ENCODE peak calls at places on chromosomes 6 and 20, in five cellular contexts. U, K, I, B and R are unnamed samples.
A peak's percentile ranks its signal among the peaks of the same experiment; 100 is the strongest.

GRCh38 chr20:458766-459165 is 3.6 kb downstream of the TBC1D20 start:
- DNase-seq in B (no peak), I (no peak), K (no peak), U (no peak), R (no peak)

GRCh38 chr6:39365281-39366074 is 43.0 kb upstream of the KCNK16 start:
- DNase-seq in U (peak; percentile 75), B (no peak), K (no peak), I (peak; percentile 20), R (no peak)

GRCh38 chr6:797479-798077 is 104.6 kb upstream of the EXOC2 start:
- DNase-seq in U (peak; percentile 25), K (no peak), I (peak; percentile 53), B (no peak), R (no peak)

GRCh38 chr20:5156670-5157448 is 30.1 kb downstream of the CDS2 start:
- DNase-seq in B (no peak), K (no peak), U (peak; percentile 62), I (no peak), R (no peak)

GRCh38 chr6:159180001-159180400 is 10.8 kb downstream of the FNDC1 start:
- DNase-seq in U (peak; percentile 96), K (no peak), B (no peak), I (no peak), R (no peak)

GRCh38 chr6:32186496-32186840 is 2.4 kb upstream of the AGER start:
- DNase-seq in I (no peak), B (no peak), K (no peak), U (no peak), R (no peak)

GRCh38 chr6:158654498-158654897 is 4.6 kb downstream of the SYTL3 start:
- DNase-seq in K (peak; percentile 80), U (peak; percentile 89), B (peak; percentile 89), I (no peak), R (peak; percentile 91)

GRCh38 chr20:24987873-24988835 is 4.4 kb downstream of the APMAP start:
- DNase-seq in K (peak; percentile 23), U (no peak), I (no peak), B (no peak), R (no peak)

GRCh38 chr20:45432294-45432693 is 16.4 kb downstream of the PIGT start:
- DNase-seq in U (no peak), B (no peak), I (no peak), K (no peak), R (no peak)

GRCh38 chr6:25931411-25931709 is 869 bp upstream of the SLC17A2 start:
- DNase-seq in U (no peak), K (no peak), I (no peak), B (no peak), R (no peak)

GRCh38 chr20:49575551-49576060 is 7.7 kb upstream of the PTGIS start:
- DNase-seq in K (no peak), I (no peak), B (no peak), U (peak; percentile 56), R (peak; percentile 57)

GRCh38 chr6:10237284-10238043 is 177.4 kb downstream of the TFAP2A start:
- DNase-seq in U (peak; percentile 59), K (no peak), B (no peak), I (no peak), R (no peak)

GRCh38 chr20:59403261-59403961 is 103.0 kb downstream of the EDN3 start:
- DNase-seq in K (peak; percentile 73), B (no peak), I (peak; percentile 98), U (no peak), R (peak; percentile 45)

GRCh38 chr20:25467441-25467840 is 60.0 kb downstream of the GINS1 start:
- DNase-seq in U (no peak), K (no peak), I (peak; percentile 21), B (no peak), R (no peak)

GRCh38 chr6:130841128-130841728 is 14.0 kb downstream of the SMLR1 start:
- DNase-seq in K (no peak), U (peak; percentile 86), I (no peak), B (no peak), R (no peak)

GRCh38 chr6:54135665-54136370 is 24.6 kb downstream of the MLIP start:
- DNase-seq in B (no peak), U (peak; percentile 73), K (no peak), I (no peak), R (no peak)

GRCh38 chr6:137217801-137218472 is 1.2 kb downstream of the IFNGR1 start:
- DNase-seq in K (no peak), B (peak; percentile 51), I (no peak), U (peak; percentile 29), R (no peak)

GRCh38 chr6:138655828-138656227 is 117.7 kb upstream of the CCDC28A start:
- DNase-seq in I (no peak), K (no peak), B (no peak), U (no peak), R (no peak)

GRCh38 chr6:107820571-107821261 is 3.4 kb downstream of the SCML4 start:
- DNase-seq in I (no peak), K (no peak), U (peak; percentile 27), B (no peak), R (no peak)

GRCh38 chr6:169454204-169454871 is 200.7 kb upstream of the THBS2 start:
- DNase-seq in I (no peak), K (no peak), U (peak; percentile 68), B (no peak), R (peak; percentile 62)

GRCh38 chr20:10655723-10656122 is 18.1 kb downstream of the JAG1 start:
- DNase-seq in U (no peak), I (no peak), B (no peak), K (no peak), R (no peak)
- H3K36me3 ChIP-seq in U (peaks cover 3% of the 10 kb centered on the region), I (peaks cover 17% of the 10 kb centered on the region), B (peaks cover 16% of the 10 kb centered on the region), K (peaks cover 61% of the 10 kb centered on the region), R (no peaks in the 10 kb centered on the region)

DNA sequence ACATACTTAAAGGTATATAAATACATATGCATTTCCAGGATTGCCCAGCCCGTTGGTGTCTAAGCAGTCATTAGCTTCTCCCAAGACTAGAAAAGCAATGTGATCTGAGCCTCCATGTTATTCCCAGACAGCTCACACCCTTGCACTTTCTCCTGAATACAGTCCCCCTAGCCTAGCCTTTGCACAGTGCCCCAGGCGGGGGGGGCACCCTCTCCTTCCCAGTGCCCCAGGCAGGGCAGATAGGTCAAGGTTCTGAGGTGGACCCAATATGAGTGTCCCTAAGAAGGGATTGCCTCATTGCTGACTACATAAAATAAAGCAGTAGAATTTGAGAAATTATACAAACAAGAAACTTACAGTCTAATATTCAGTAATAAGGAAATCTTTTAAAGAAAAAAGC is 15.4 kb upstream of the GNRH2 start:
- DNase-seq in K (no peak), B (no peak), U (no peak), I (no peak), R (no peak)
- H3K36me3 ChIP-seq in K (peaks cover 66% of the 10 kb centered on the region), B (peaks cover 15% of the 10 kb centered on the region), U (peaks cover 6% of the 10 kb centered on the region), I (peaks cover 29% of the 10 kb centered on the region), R (peaks cover 92% of the 10 kb centered on the region)

DNA sequence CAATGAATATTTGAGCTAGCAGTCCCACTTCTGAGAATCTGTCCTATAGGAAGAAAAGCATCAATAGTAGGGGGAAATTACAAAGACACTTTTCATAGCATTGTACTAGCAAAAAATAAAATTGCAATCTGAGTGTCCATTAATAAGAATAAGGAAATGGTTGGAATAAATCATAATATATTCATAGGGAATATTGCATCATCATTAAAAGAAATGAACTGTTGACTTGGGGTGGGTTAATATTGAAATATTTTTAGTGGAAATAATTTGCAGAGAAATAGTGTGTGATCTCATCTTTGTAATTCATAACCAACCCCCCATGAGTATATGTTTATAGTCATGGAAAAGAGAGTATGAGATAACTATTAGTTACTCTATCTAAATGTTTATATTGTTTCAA is 12.4 kb downstream of the NFYA start:
- DNase-seq in U (no peak), I (no peak), B (no peak), K (no peak), R (no peak)
- H3K36me3 ChIP-seq in U (peaks cover 8% of the 10 kb centered on the region), I (peaks cover 23% of the 10 kb centered on the region), B (peaks cover 2% of the 10 kb centered on the region), K (peaks cover 88% of the 10 kb centered on the region), R (peaks cover 94% of the 10 kb centered on the region)

GRCh38 chr6:36079596-36079995 is 50.7 kb upstream of the MAPK13 start:
- DNase-seq in K (no peak), B (no peak), U (no peak), I (no peak), R (no peak)
- H3K36me3 ChIP-seq in K (peaks cover 87% of the 10 kb centered on the region), B (peaks cover 9% of the 10 kb centered on the region), U (peaks cover 13% of the 10 kb centered on the region), I (peaks cover 7% of the 10 kb centered on the region), R (peaks cover 90% of the 10 kb centered on the region)

DNA sequence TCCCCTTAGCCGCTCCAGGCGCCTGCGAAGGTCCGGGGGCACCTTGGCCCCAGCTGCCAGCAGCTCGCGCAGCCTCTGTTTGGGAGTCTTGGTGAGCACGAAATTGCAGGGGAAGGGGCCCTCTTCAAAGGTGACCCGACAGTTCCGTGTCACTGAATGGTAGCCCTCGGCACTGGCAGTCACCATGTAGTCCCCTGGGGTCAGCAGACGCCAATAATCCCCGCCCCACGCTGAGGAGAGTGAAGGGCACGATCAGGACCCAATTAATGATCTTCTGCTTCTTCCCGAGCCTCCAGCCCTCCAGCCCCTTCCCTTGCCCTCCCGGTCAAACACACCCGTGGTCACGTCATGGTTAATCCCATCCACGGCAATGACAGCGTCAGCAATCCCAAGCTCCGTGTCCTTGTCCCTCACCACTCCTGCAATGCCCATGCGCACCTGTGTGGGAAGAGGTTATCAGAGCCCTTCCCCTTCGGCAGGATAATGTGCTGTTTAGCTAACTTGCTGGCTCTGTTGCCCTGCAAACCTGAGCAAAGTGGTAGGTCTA is 6.2 kb downstream of the CPXM1 start:
- DNase-seq in I (no peak), U (no peak), K (no peak), B (no peak), R (no peak)
- H3K36me3 ChIP-seq in I (peaks cover 6% of the 10 kb centered on the region), U (no peaks in the 10 kb centered on the region), K (no peaks in the 10 kb centered on the region), B (no peaks in the 10 kb centered on the region), R (no peaks in the 10 kb centered on the region)

DNA sequence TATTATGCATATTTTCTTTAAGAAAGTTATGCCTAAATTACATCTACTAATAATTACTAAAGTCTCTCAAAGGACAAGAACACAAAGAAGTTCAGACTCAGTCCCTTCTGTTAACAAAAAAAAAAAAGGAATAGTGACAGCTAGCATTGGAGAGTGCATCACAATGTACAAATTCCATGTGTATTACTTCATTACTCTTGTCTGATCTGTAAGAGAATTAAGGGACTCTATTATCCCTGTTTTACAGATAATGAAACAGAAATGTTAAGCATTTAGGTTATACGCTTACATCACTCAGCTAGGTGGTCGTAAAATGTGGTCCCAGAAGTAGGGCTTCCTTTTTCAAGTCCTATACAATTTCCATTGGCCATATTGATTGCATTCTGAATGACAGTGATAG is 17.2 kb upstream of the VNN1 start:
- DNase-seq in K (no peak), B (no peak), U (peak; percentile 20), I (no peak), R (no peak)
- H3K36me3 ChIP-seq in K (no peaks in the 10 kb centered on the region), B (no peaks in the 10 kb centered on the region), U (no peaks in the 10 kb centered on the region), I (no peaks in the 10 kb centered on the region), R (no peaks in the 10 kb centered on the region)

DNA sequence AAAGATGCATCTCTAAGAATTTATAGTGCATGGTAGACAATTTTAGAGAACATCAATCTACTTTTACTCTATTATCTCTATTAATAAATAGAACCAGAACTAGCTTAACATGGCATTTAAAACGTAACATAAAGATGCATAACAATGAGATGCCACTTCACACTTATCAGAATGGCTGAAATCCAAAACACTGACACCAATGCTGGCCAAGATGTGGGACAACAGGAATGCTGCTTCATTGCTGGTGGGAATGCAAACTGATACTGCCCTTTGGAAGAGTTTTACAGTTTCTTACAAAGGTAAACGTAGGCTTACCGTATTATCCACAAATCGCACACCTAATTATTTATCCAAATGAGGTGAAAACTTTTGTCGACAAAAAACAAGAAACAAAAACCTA is 95.2 kb downstream of the SESN1 start:
- DNase-seq in B (no peak), K (no peak), U (no peak), I (no peak), R (no peak)
- H3K36me3 ChIP-seq in B (peaks cover 2% of the 10 kb centered on the region), K (peaks cover 59% of the 10 kb centered on the region), U (peaks cover 2% of the 10 kb centered on the region), I (peaks cover 8% of the 10 kb centered on the region), R (peaks cover 57% of the 10 kb centered on the region)

GRCh38 chr6:145802141-145802540 is 12.5 kb downstream of the FBXO30 start:
- DNase-seq in I (no peak), K (no peak), B (no peak), U (no peak), R (no peak)
- H3K36me3 ChIP-seq in I (peaks cover 6% of the 10 kb centered on the region), K (peaks cover 11% of the 10 kb centered on the region), B (peaks cover 11% of the 10 kb centered on the region), U (peaks cover 5% of the 10 kb centered on the region), R (peaks cover 57% of the 10 kb centered on the region)